ENCODE peak calls at places on chromosomes 12 and 14, in eight cellular contexts. U is GM13977, F is HFFc6, W is RWPE2, O is fibroblast of the aortic adventitia, H is progenitor cell of endocrine pancreas, Q is transverse colon, L is GM12865. T is an unnamed sample.

GRCh38 chr12:3216726-3217682 is 139.8 kb downstream of the TSPAN9 start:
- DNase-seq in U (no peak), F (peak), W (peak), O (peak), H (no peak), Q (no peak), L (no peak), T (no peak)

GRCh38 chr12:80721326-80721725 is 4.6 kb downstream of the MYF5 start:
- DNase-seq in U (no peak), F (no peak), W (no peak), O (no peak), H (no peak), Q (no peak), L (no peak), T (no peak)

GRCh38 chr14:100828448-100828834 is 2.5 kb downstream of the MEG3 start:
- DNase-seq in U (no peak), F (peak), W (no peak), O (no peak), H (no peak), Q (no peak), L (no peak), T (no peak)

GRCh38 chr12:58576965-58577364 is 343.3 kb downstream of the LRIG3 start:
- DNase-seq in U (no peak), F (no peak), W (no peak), O (no peak), H (no peak), Q (no peak), L (no peak), T (no peak)

GRCh38 chr12:80813820-80814219 is 97.1 kb downstream of the MYF5 start:
- DNase-seq in U (no peak), F (no peak), W (no peak), O (no peak), H (no peak), Q (no peak), L (no peak), T (no peak)

GRCh38 chr12:124727244-124727673 is 136.4 kb downstream of the SCARB1 start:
- DNase-seq in U (no peak), F (peak), W (no peak), O (peak), H (no peak), Q (peak), L (peak), T (no peak)

GRCh38 chr12:3418609-3419469 is 72.2 kb upstream of the PRMT8 start:
- DNase-seq in U (no peak), F (no peak), W (no peak), O (no peak), H (no peak), Q (peak), L (no peak), T (no peak)

GRCh38 chr14:68232643-68233055 is 413.1 kb downstream of the RAD51B start:
- DNase-seq in U (peak), F (peak), W (peak), O (peak), H (no peak), Q (peak), L (peak), T (peak)

GRCh38 chr12:57476993-57477709 is 2.5 kb downstream of the ARHGAP9 start:
- DNase-seq in U (no peak), F (no peak), W (no peak), O (no peak), H (no peak), Q (no peak), L (no peak), T (no peak)

GRCh38 chr14:24943024-24943423 is 106.9 kb downstream of the STXBP6 start:
- DNase-seq in U (no peak), F (no peak), W (no peak), O (peak), H (no peak), Q (peak), L (peak), T (peak)

GRCh38 chr12:122842505-122843405 is 7.5 kb downstream of the HIP1R start:
- DNase-seq in U (no peak), F (no peak), W (no peak), O (no peak), H (no peak), Q (no peak), L (no peak), T (no peak)

GRCh38 chr14:101187816-101188570 is 284.5 kb upstream of the RTL1 start:
- DNase-seq in U (no peak), F (no peak), W (peak), O (no peak), H (no peak), Q (no peak), L (no peak), T (no peak)

GRCh38 chr14:70425349-70425748 is 8.5 kb upstream of the SYNJ2BP start:
- DNase-seq in U (no peak), F (no peak), W (no peak), O (no peak), H (no peak), Q (no peak), L (peak), T (no peak)

GRCh38 chr14:85415015-85415712 is 114.8 kb upstream of the FLRT2 start:
- DNase-seq in U (no peak), F (peak), W (peak), O (peak), H (no peak), Q (no peak), L (no peak), T (peak)

GRCh38 chr12:41286426-41286825 is 98.3 kb downstream of the PDZRN4 start:
- DNase-seq in U (no peak), F (no peak), W (no peak), O (no peak), H (no peak), Q (no peak), L (no peak), T (no peak)

GRCh38 chr12:131675126-131676080 is 35.5 kb upstream of the SFSWAP start:
- DNase-seq in U (no peak), F (no peak), W (no peak), O (no peak), H (no peak), Q (no peak), L (no peak), T (no peak)

GRCh38 chr12:55296469-55296868 is at the start of gene OR6C6:
- DNase-seq in U (no peak), F (no peak), W (no peak), O (no peak), H (no peak), Q (no peak), L (no peak), T (no peak)

GRCh38 chr12:117045175-117045997 is 53.8 kb downstream of the TESC start:
- DNase-seq in U (no peak), F (no peak), W (no peak), O (no peak), H (no peak), Q (no peak), L (no peak), T (no peak)

GRCh38 chr14:43481864-43482263 is 1025.2 kb downstream of the FSCB start:
- DNase-seq in U (no peak), F (no peak), W (no peak), O (no peak), H (no peak), Q (no peak), L (no peak), T (no peak)

GRCh38 chr12:131044760-131045381 is 91.2 kb downstream of the ADGRD1 start:
- DNase-seq in U (no peak), F (no peak), W (peak), O (no peak), H (no peak), Q (no peak), L (no peak), T (no peak)

GRCh38 chr12:110639336-110640178 is 25.6 kb downstream of the TCTN1 start:
- DNase-seq in U (peak), F (peak), W (no peak), O (peak), H (no peak), Q (no peak), L (peak), T (peak)

GRCh38 chr14:68284333-68284732 is 464.8 kb downstream of the RAD51B start:
- DNase-seq in U (no peak), F (no peak), W (no peak), O (peak), H (no peak), Q (no peak), L (peak), T (no peak)

GRCh38 chr12:58639323-58639934 is 280.9 kb downstream of the LRIG3 start:
- DNase-seq in U (no peak), F (peak), W (no peak), O (peak), H (no peak), Q (no peak), L (no peak), T (no peak)

DNA sequence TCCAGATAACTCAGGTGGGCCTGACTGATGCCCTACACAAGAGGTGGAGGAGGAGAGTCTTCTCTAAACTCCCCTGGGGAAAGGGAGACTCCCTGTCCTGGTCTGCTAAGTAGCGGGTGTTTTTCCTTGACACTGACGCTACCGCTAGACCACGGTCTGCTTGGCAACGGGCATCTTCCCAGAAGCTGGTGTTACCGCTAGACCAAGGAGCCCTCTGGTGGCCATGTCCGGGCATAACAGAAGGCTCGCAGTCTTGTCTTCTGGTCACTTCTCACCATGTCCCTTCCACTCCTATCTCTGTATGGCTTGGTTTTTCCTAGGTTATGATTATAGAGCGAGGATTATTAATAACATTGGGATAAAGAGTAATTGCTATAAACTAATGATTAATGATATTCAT is 965.5 kb downstream of the TMEM121 start:
- DNase-seq in U (no peak), F (no peak), W (no peak), O (no peak), H (no peak), Q (peak), L (no peak), T (no peak)
- TF ChIP-seq CTCF in U (peak), F (peak), W (peak), O (no peak), H (no peak), Q (peak), L (peak), T (no peak)

GRCh38 chr12:95481072-95481471 is 7.1 kb downstream of the METAP2 start:
- DNase-seq in U (no peak), F (no peak), W (no peak), O (no peak), H (no peak), Q (no peak), L (no peak), T (no peak)
- TF ChIP-seq CTCF in U (no peak), F (no peak), W (no peak), O (peak), H (no peak), Q (no peak), L (no peak), T (no peak)

GRCh38 chr12:96780330-96780729 is 126.7 kb upstream of the NEDD1 start:
- DNase-seq in U (no peak), F (no peak), W (no peak), O (no peak), H (no peak), Q (no peak), L (no peak), T (no peak)
- TF ChIP-seq CTCF in U (no peak), F (no peak), W (no peak), O (no peak), H (no peak), Q (no peak), L (no peak), T (no peak)

GRCh38 chr14:62655161-62655560 is 390.1 kb downstream of the KCNH5 start:
- DNase-seq in U (no peak), F (no peak), W (no peak), O (no peak), H (no peak), Q (no peak), L (no peak), T (no peak)

GRCh38 chr14:62657376-62657775 is 387.9 kb downstream of the KCNH5 start:
- DNase-seq in U (no peak), F (no peak), W (no peak), O (no peak), H (no peak), Q (no peak), L (no peak), T (no peak)

DNA sequence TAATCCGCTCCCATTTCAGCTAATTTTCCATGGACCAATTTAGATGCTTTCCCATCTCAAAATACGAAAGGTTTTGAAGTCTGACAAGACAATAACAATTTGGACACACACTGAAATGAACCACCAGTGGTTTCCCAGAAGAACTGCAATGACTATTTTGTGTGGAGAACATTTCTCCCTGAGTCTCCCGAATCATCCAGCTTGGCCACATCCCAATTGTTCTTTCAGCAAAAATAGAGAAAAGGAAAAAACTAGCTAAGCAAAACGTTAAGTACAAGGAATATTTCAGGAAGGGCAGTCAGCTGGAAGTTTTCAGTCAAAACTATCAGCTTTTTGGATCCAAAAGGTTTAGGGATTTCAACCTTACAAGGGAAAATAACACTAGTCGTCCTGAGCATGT is 390.6 kb downstream of the KCNH5 start:
- DNase-seq in U (no peak), F (no peak), W (no peak), O (peak), H (no peak), Q (no peak), L (no peak), T (no peak)
- TF ChIP-seq CTCF in U (no peak), F (no peak), W (no peak), O (no peak), H (no peak), Q (no peak), L (no peak), T (no peak)

GRCh38 chr12:114911196-114911595 is 227.2 kb upstream of the TBX3 start:
- DNase-seq in U (no peak), F (no peak), W (no peak), O (no peak), H (no peak), Q (no peak), L (no peak), T (no peak)
- TF ChIP-seq CTCF in U (no peak), F (no peak), W (no peak), O (no peak), H (no peak), Q (no peak), L (no peak), T (no peak)

GRCh38 chr12:52715416-52715815 is 12.1 kb upstream of the KRT77 start:
- DNase-seq in U (no peak), F (no peak), W (no peak), O (no peak), H (peak), Q (peak), L (no peak), T (no peak)
- TF ChIP-seq CTCF in U (no peak), F (peak), W (no peak), O (no peak), H (peak), Q (peak), L (peak), T (no peak)

GRCh38 chr12:97716356-97716755 is 253.8 kb downstream of the RMST start:
- DNase-seq in U (no peak), F (no peak), W (no peak), O (no peak), H (no peak), Q (no peak), L (peak), T (no peak)
- TF ChIP-seq CTCF in U (no peak), F (no peak), W (no peak), O (no peak), H (peak), Q (no peak), L (peak), T (no peak)